ENCODE peak calls at places on chromosomes 4 and X, in six cellular contexts. One of them, this sample, is unnamed.

GRCh38 chr4:76250962-76251361 is 559 bp upstream of the FAM47E start:
- DNase-seq in ovary: no peak
- DNase-seq in T-helper 2 cell: no peak
- DNase-seq in upper lobe of right lung: no peak
- DNase-seq in left ventricle myocardium inferior: no peak
- DNase-seq in anterior cingulate cortex: no peak
- DNase-seq in this sample: no peak

GRCh38 chr4:142440093-142440492 is 406.0 kb downstream of the INPP4B start:
- DNase-seq in ovary: no peak
- DNase-seq in T-helper 2 cell: no peak
- DNase-seq in upper lobe of right lung: no peak
- DNase-seq in left ventricle myocardium inferior: no peak
- DNase-seq in anterior cingulate cortex: no peak
- DNase-seq in this sample: no peak

GRCh38 chrX:49042581-49043219 is 457 bp downstream of the TFE3 start:
- DNase-seq in ovary: no peak
- DNase-seq in T-helper 2 cell: no peak
- DNase-seq in upper lobe of right lung: no peak
- DNase-seq in left ventricle myocardium inferior: no peak
- DNase-seq in anterior cingulate cortex: no peak
- DNase-seq in this sample: no peak

GRCh38 chr4:177051473-177052060 is 258.1 kb upstream of the NEIL3 start:
- DNase-seq in ovary: no peak
- DNase-seq in T-helper 2 cell: no peak
- DNase-seq in upper lobe of right lung: no peak
- DNase-seq in left ventricle myocardium inferior: no peak
- DNase-seq in anterior cingulate cortex: no peak
- DNase-seq in this sample: no peak

GRCh38 chrX:147675819-147676218 is 235.9 kb upstream of the FMR1 start:
- DNase-seq in ovary: no peak
- DNase-seq in T-helper 2 cell: no peak
- DNase-seq in upper lobe of right lung: no peak
- DNase-seq in left ventricle myocardium inferior: no peak
- DNase-seq in anterior cingulate cortex: no peak
- DNase-seq in this sample: no peak

GRCh38 chr4:685681-686218 is 3.2 kb downstream of the SLC49A3 start:
- DNase-seq in ovary: no peak
- DNase-seq in T-helper 2 cell: no peak
- DNase-seq in upper lobe of right lung: no peak
- DNase-seq in left ventricle myocardium inferior: no peak
- DNase-seq in anterior cingulate cortex: no peak
- DNase-seq in this sample: no peak

GRCh38 chr4:1043658-1044468 is 32.4 kb downstream of the FGFRL1 start:
- DNase-seq in ovary: peak
- DNase-seq in T-helper 2 cell: no peak
- DNase-seq in upper lobe of right lung: peak
- DNase-seq in left ventricle myocardium inferior: peak
- DNase-seq in anterior cingulate cortex: peak
- DNase-seq in this sample: peak

GRCh38 chr4:70863099-70863790 is 23.6 kb upstream of the GRSF1 start:
- DNase-seq in ovary: no peak
- DNase-seq in T-helper 2 cell: no peak
- DNase-seq in upper lobe of right lung: no peak
- DNase-seq in left ventricle myocardium inferior: no peak
- DNase-seq in anterior cingulate cortex: no peak
- DNase-seq in this sample: peak

GRCh38 chrX:53253293-53254020 is 27.9 kb downstream of the IQSEC2 start:
- DNase-seq in ovary: no peak
- DNase-seq in T-helper 2 cell: no peak
- DNase-seq in upper lobe of right lung: no peak
- DNase-seq in left ventricle myocardium inferior: no peak
- DNase-seq in anterior cingulate cortex: no peak
- DNase-seq in this sample: no peak

GRCh38 chrX:4547218-4547836 is 833.9 kb upstream of the PRKX start:
- DNase-seq in ovary: peak
- DNase-seq in T-helper 2 cell: no peak
- DNase-seq in upper lobe of right lung: no peak
- DNase-seq in left ventricle myocardium inferior: no peak
- DNase-seq in anterior cingulate cortex: peak
- DNase-seq in this sample: peak

GRCh38 chr4:94766856-94767255 is 9.1 kb downstream of the BMPR1B start:
- DNase-seq in ovary: no peak
- DNase-seq in T-helper 2 cell: no peak
- DNase-seq in upper lobe of right lung: no peak
- DNase-seq in left ventricle myocardium inferior: no peak
- DNase-seq in anterior cingulate cortex: no peak
- DNase-seq in this sample: no peak

GRCh38 chrX:133880032-133880443 is 105.4 kb downstream of the GPC3 start:
- DNase-seq in ovary: no peak
- DNase-seq in T-helper 2 cell: no peak
- DNase-seq in upper lobe of right lung: no peak
- DNase-seq in left ventricle myocardium inferior: no peak
- DNase-seq in anterior cingulate cortex: no peak
- DNase-seq in this sample: no peak

GRCh38 chr4:146095091-146095690 is 80.3 kb upstream of the LSM6 start:
- DNase-seq in ovary: no peak
- DNase-seq in T-helper 2 cell: no peak
- DNase-seq in upper lobe of right lung: no peak
- DNase-seq in left ventricle myocardium inferior: no peak
- DNase-seq in anterior cingulate cortex: no peak
- DNase-seq in this sample: peak

This sample was measured in AG08395.